ENCODE peak calls at places on chromosome 21, in five cellular contexts. A is RWPE1, V is LoVo, L is RWPE2, M is mesenchymal stem cell. P is an unnamed sample.

GRCh38 chr21:39727401-39728120 is 17.4 kb upstream of the IGSF5 start:
- DNase-seq in V (no peak), M (no peak), L (no peak), A (no peak), P (no peak)

GRCh38 chr21:29581393-29581792 is 282.7 kb downstream of the BACH1 start:
- DNase-seq in L (no peak), A (no peak), V (no peak), M (no peak), P (no peak)

GRCh38 chr21:34513109-34513675 is 1.2 kb upstream of the KCNE1 start:
- DNase-seq in M (peak), L (no peak), A (no peak), V (no peak), P (no peak)

GRCh38 chr21:41207401-41208388 is 39.7 kb downstream of the BACE2 start:
- DNase-seq in M (no peak), L (no peak), V (no peak), A (no peak), P (no peak)

GRCh38 chr21:38223893-38224540 is 32.8 kb upstream of the KCNJ15 start:
- DNase-seq in M (peak), A (no peak), V (no peak), L (no peak), P (no peak)

GRCh38 chr21:43735236-43736091 is 16.5 kb downstream of the PDXK start:
- DNase-seq in L (no peak), A (no peak), V (no peak), M (no peak), P (no peak)

GRCh38 chr21:46052703-46053651 is 44.9 kb upstream of the COL6A2 start:
- DNase-seq in L (no peak), M (peak), V (peak), A (no peak), P (no peak)

GRCh38 chr21:30227633-30228404 is 11.9 kb upstream of the CLDN8 start:
- DNase-seq in L (peak), V (peak), A (peak), M (peak), P (no peak)

GRCh38 chr21:33668180-33668579 is 25.9 kb downstream of the ITSN1 start:
- DNase-seq in M (peak), V (no peak), A (no peak), L (no peak), P (no peak)

GRCh38 chr21:20998456-20998789 is 214 bp downstream of the NCAM2 start:
- DNase-seq in L (no peak), M (no peak), V (no peak), A (peak), P (no peak)

GRCh38 chr21:26836546-26836945 is 8.7 kb downstream of the ADAMTS1 start:
- DNase-seq in V (no peak), A (no peak), L (no peak), M (peak), P (no peak)

GRCh38 chr21:31348188-31348587 is 4.1 kb upstream of the TIAM1 start:
- DNase-seq in L (no peak), M (no peak), A (no peak), V (no peak), P (no peak)

GRCh38 chr21:20443558-20444155 is 554.6 kb upstream of the NCAM2 start:
- DNase-seq in L (no peak), A (no peak), V (peak), M (no peak), P (no peak)

GRCh38 chr21:46128983-46129571 is 26.3 kb downstream of the FTCD start:
- DNase-seq in A (no peak), V (no peak), M (no peak), L (peak), P (no peak)

GRCh38 chr21:45592626-45593134 is 50.4 kb upstream of the SLC19A1 start:
- DNase-seq in A (no peak), V (no peak), M (no peak), L (no peak), P (no peak)

GRCh38 chr21:42143111-42143510 is 72.0 kb downstream of the UMODL1 start:
- DNase-seq in V (no peak), A (no peak), M (no peak), L (no peak), P (no peak)

GRCh38 chr21:43918385-43918947 is 53.4 kb downstream of the AGPAT3 start:
- DNase-seq in M (no peak), L (no peak), A (no peak), V (no peak), P (no peak)

GRCh38 chr21:41701749-41702148 is 65.1 kb downstream of the RIPK4 start:
- DNase-seq in A (no peak), V (no peak), L (no peak), M (no peak), P (no peak)

GRCh38 chr21:42024261-42024877 is 14.2 kb upstream of the ZBTB21 start:
- DNase-seq in L (no peak), V (no peak), A (no peak), M (no peak), P (no peak)

GRCh38 chr21:37615962-37616361 is 249.4 kb downstream of the DYRK1A start:
- DNase-seq in V (no peak), A (no peak), M (no peak), L (no peak), P (no peak)

GRCh38 chr21:33685613-33686197 is 43.4 kb downstream of the ITSN1 start:
- DNase-seq in A (peak), L (no peak), V (peak), M (peak), P (no peak)

GRCh38 chr21:37338671-37339526 is 27.7 kb upstream of the DYRK1A start:
- DNase-seq in V (peak), A (peak), M (peak), L (peak), P (no peak)

GRCh38 chr21:43276811-43277210 is 108.0 kb downstream of the CRYAA start:
- DNase-seq in L (peak), M (no peak), A (no peak), V (no peak), P (no peak)

GRCh38 chr21:45764792-45765191 is 121.3 kb downstream of the PCBP3 start:
- DNase-seq in A (no peak), M (no peak), L (no peak), V (no peak), P (no peak)

GRCh38 chr21:26797878-26798456 is 47.2 kb downstream of the ADAMTS1 start:
- DNase-seq in M (no peak), L (no peak), A (no peak), V (no peak), P (no peak)

GRCh38 chr21:38609580-38609979 is 111.3 kb upstream of the ERG start:
- DNase-seq in M (no peak), A (no peak), L (no peak), V (no peak), P (no peak)

P was measured in effector CD8-positive, alpha-beta T cell.